ENCODE peak calls at places on chromosomes 3 and 15, in six cellular contexts. O is HCT116, C is HFF-Myc, J is MM.1S, X is cardiac fibroblast, R is AG04450. G is an unnamed sample.

GRCh38 chr3:190486201-190486865 is 27.6 kb upstream of the IL1RAP start:
- DNase-seq in O (no peak), C (no peak), J (no peak), X (no peak), R (no peak), G (peak)

GRCh38 chr3:164417955-164418354 is 660.3 kb downstream of the SI start:
- DNase-seq in O (no peak), C (no peak), J (no peak), X (no peak), R (no peak), G (no peak)

GRCh38 chr3:171173732-171174131 is 147.2 kb upstream of the SLC2A2 start:
- DNase-seq in O (no peak), C (no peak), J (no peak), X (no peak), R (no peak), G (no peak)

GRCh38 chr3:161559177-161559998 is 62.8 kb downstream of the OTOL1 start:
- DNase-seq in O (peak), C (no peak), J (peak), X (peak), R (no peak), G (peak)

GRCh38 chr15:79978694-79979519 is 7.9 kb upstream of the BCL2A1 start:
- DNase-seq in O (no peak), C (no peak), J (no peak), X (peak), R (peak), G (peak)

GRCh38 chr3:182785756-182786155 is 7.5 kb upstream of the ATP11B start:
- DNase-seq in O (no peak), C (no peak), J (no peak), X (no peak), R (no peak), G (no peak)

GRCh38 chr3:188244395-188244861 is 90.5 kb downstream of the LPP start:
- DNase-seq in O (peak), C (no peak), J (no peak), X (no peak), R (no peak), G (no peak)

GRCh38 chr3:53677406-53677805 is 168.8 kb downstream of the CHDH start:
- DNase-seq in O (no peak), C (no peak), J (peak), X (peak), R (no peak), G (no peak)

GRCh38 chr3:153818338-153818737 is 302.9 kb upstream of the ARHGEF26 start:
- DNase-seq in O (no peak), C (no peak), J (no peak), X (no peak), R (no peak), G (no peak)

GRCh38 chr3:61222428-61222827 is 28.8 kb downstream of the FHIT start:
- DNase-seq in O (no peak), C (no peak), J (no peak), X (no peak), R (no peak), G (no peak)

GRCh38 chr3:195914648-195915473 is 6.5 kb upstream of the TNK2 start:
- DNase-seq in O (peak), C (peak), J (peak), X (peak), R (peak), G (peak)

GRCh38 chr15:92845109-92845508 is 55.0 kb upstream of the CHD2 start:
- DNase-seq in O (no peak), C (no peak), J (peak), X (peak), R (no peak), G (peak)

GRCh38 chr15:29100486-29101000 is 169.1 kb downstream of the NSMCE3 start:
- DNase-seq in O (no peak), C (no peak), J (no peak), X (no peak), R (no peak), G (no peak)

GRCh38 chr3:142904639-142905441 is 16.0 kb upstream of the PCOLCE2 start:
- DNase-seq in O (no peak), C (no peak), J (peak), X (peak), R (no peak), G (peak)

GRCh38 chr3:72093270-72093669 is 308.3 kb upstream of the PROK2 start:
- DNase-seq in O (no peak), C (no peak), J (no peak), X (no peak), R (no peak), G (no peak)

GRCh38 chr3:37967252-37967881 is 23.2 kb upstream of the VILL start:
- DNase-seq in O (peak), C (no peak), J (peak), X (peak), R (peak), G (peak)

GRCh38 chr3:115494826-115495225 is 128.5 kb upstream of the GAP43 start:
- DNase-seq in O (no peak), C (no peak), J (no peak), X (no peak), R (no peak), G (no peak)

GRCh38 chr3:58052373-58053273 is 44.4 kb downstream of the FLNB start:
- DNase-seq in O (peak), C (peak), J (no peak), X (peak), R (peak), G (peak)

GRCh38 chr3:62332771-62333381 is 40.5 kb downstream of the FEZF2 start:
- DNase-seq in O (peak), C (peak), J (peak), X (peak), R (no peak), G (peak)
- TF ChIP-seq CTCF in O (peak), C (peak), J (peak), X (peak), R (peak), G (peak)

GRCh38 chr3:24042174-24042878 is 97.2 kb downstream of the NR1D2 start:
- DNase-seq in O (no peak), C (no peak), J (no peak), X (peak), R (no peak), G (peak)
- H3K4me3 ChIP-seq in O (no peak), C (no peak), J (no peak), X (no peak), R (no peak), G (no peak)

DNA sequence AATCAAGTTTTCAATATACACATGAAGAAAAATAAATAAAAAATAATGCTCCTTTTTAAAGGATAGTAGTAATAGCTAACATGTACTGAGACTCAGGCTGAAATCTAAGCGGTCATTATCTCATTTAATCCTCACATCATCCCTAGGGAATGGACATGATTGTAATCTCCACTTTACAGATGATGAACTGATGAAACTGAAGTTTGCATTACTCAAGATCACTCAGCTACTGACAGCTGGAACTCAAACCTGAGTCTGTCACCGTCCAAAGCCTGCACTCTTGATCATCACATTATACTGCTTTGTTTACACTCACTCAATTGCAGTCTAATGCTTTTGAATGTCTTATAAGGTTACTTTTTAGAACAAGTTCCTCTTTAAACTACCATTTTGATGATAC is 3.2 kb downstream of the NPTN start:
- DNase-seq in O (no peak), C (no peak), J (no peak), X (no peak), R (no peak), G (no peak)
- TF ChIP-seq CTCF in O (no peak), C (no peak), J (no peak), X (no peak), R (no peak), G (no peak)

GRCh38 chr15:90884719-90885431 is 571 bp downstream of the FES start:
- DNase-seq in O (no peak), C (no peak), J (no peak), X (no peak), R (no peak), G (no peak)
- H3K4me3 ChIP-seq in O (no peak), C (peak), J (no peak), X (peak), R (peak), G (peak)

DNA sequence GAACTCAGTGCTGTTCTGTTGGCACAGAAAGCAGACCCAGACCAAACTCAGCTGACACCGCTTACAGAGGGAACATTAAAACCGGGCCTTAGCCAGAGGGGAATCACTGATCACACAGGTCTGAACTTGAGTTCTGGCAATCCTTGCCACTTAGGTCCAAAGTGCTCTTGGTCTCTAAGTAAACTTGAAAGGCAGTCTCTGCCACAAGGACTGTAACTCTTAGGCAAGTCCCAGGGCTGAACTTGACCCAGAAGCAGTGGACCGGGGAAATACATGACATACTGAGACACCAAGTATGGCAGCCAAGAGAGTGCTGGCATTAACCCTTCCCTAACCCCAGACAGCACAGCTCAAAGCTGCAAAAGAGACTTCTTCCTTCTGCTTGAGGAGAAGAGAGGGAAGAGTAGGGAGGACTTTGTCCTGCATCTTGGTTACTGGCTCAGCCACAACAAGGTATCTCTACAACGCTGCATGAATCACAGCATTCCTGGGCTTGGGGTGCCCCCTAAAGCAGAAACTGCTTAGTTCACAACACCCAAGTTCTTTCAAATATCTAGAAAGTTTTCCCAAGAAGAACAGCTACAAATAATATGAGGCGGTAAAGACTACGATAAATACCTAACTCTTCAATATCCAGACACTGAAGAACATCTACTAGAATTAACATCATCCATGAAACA is 32.5 kb downstream of the NAALADL2 start:
- DNase-seq in O (no peak), C (no peak), J (no peak), X (peak), R (no peak), G (peak)
- TF ChIP-seq CTCF in O (no peak), C (no peak), J (no peak), X (no peak), R (no peak), G (no peak)

GRCh38 chr3:136070334-136070733 is 104.8 kb downstream of the PPP2R3A start:
- DNase-seq in O (no peak), C (peak), J (no peak), X (peak), R (peak), G (peak)

GRCh38 chr3:136067211-136067610 is 101.7 kb downstream of the PPP2R3A start:
- DNase-seq in O (no peak), C (no peak), J (no peak), X (no peak), R (no peak), G (no peak)

GRCh38 chr3:136070953-136071949 is 105.7 kb downstream of the PPP2R3A start:
- DNase-seq in O (no peak), C (no peak), J (peak), X (peak), R (no peak), G (peak)

GRCh38 chr3:136068708-136069107 is 103.2 kb downstream of the PPP2R3A start:
- DNase-seq in O (no peak), C (no peak), J (no peak), X (peak), R (peak), G (peak)

DNA sequence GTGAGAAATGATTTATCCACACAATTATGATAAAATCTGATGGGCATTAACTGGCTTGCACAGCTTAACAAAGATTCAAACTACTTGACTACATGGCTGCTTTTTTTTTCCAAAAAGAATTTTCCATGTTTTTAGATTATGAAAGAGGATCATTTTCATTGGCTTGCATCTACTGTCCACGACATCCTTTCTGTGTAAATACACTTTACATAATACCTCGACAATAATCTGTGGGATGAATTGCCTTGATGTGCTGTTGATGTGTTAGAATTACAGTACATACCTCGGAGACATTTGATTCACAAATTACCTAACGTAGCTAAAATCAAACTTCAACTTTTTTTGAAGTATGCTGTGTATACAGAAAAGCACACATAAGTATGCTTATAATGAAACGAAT is 104.4 kb downstream of the PPP2R3A start:
- DNase-seq in O (no peak), C (no peak), J (no peak), X (no peak), R (no peak), G (no peak)
- H3K4me3 ChIP-seq in O (no peak), C (no peak), J (no peak), X (no peak), R (no peak), G (no peak)

G was measured in fibroblast of villous mesenchyme.